ENCODE peak calls at places on chromosome 15, in five cellular contexts. K is HuH-7, V is left ventricle myocardium inferior, A is neural crest cell, S is NCI-H510A treated with DMSO at 0.1 percent for 48 hours. L is an unnamed sample.

GRCh38 chr15:81859737-81860516 is 185.9 kb downstream of the MEX3B start:
- DNase-seq in V (no peak), A (no peak), K (no peak), S (peak; percentile 85), L (no peak)

GRCh38 chr15:35023794-35024193 is 35.7 kb upstream of the ZNF770 start:
- DNase-seq in V (no peak), K (no peak), A (no peak), S (no peak), L (no peak)

GRCh38 chr15:67822537-67823370 is 2.6 kb upstream of the SKOR1 start:
- DNase-seq in S (no peak), V (no peak), K (no peak), A (no peak), L (no peak)

GRCh38 chr15:78841307-78841706 is 30.0 kb upstream of the ADAMTS7 start:
- DNase-seq in V (no peak), A (no peak), K (no peak), S (no peak), L (no peak)

GRCh38 chr15:56428821-56429458 is 36.0 kb downstream of the MNS1 start:
- DNase-seq in K (peak; percentile 8), A (no peak), V (no peak), S (peak; percentile 14), L (peak; percentile 8)

GRCh38 chr15:40764766-40765136 is 883 bp downstream of the GCHFR start:
- DNase-seq in S (no peak), A (no peak), V (no peak), K (no peak), L (no peak)

GRCh38 chr15:78110916-78111475 is 18.6 kb downstream of the SH2D7 start:
- DNase-seq in A (no peak), S (no peak), K (no peak), V (no peak), L (no peak)

GRCh38 chr15:93020976-93021772 is 67.8 kb downstream of the RGMA start:
- DNase-seq in V (no peak), S (no peak), K (no peak), A (no peak), L (no peak)

L was measured in fibroblast of the conjunctiva.